ENCODE peak calls at places on chromosome 20, in seven cellular contexts. K is CD4-positive, alpha-beta memory T cell; I is caudate nucleus; M is tibial artery; Q is right cardiac atrium; L is dorsolateral prefrontal cortex; T is CD4-positive, CD25-positive, alpha-beta regulatory T cell. N is an unnamed sample.

GRCh38 chr20:48932375-48932941 is 10.9 kb downstream of the ARFGEF2 start:
- DNase-seq in Q (no peak), I (no peak), L (no peak), M (no peak), K (no peak), T (no peak), N (no peak)

GRCh38 chr20:63639093-63639860 is 12.4 kb upstream of the GMEB2 start:
- DNase-seq in L (no peak), T (peak), M (no peak), Q (peak), K (peak), I (no peak), N (peak)

GRCh38 chr20:63350196-63350595 is 11.0 kb downstream of the CHRNA4 start:
- DNase-seq in Q (peak), K (no peak), M (no peak), T (no peak), L (no peak), I (no peak), N (no peak)

GRCh38 chr20:19737025-19737424 is 21.0 kb upstream of the RIN2 start:
- DNase-seq in T (no peak), I (no peak), M (no peak), K (no peak), L (no peak), Q (no peak), N (no peak)

GRCh38 chr20:37379967-37380828 is 34.3 kb downstream of the SRC start:
- DNase-seq in I (no peak), K (no peak), Q (no peak), L (no peak), M (no peak), T (no peak), N (no peak)

GRCh38 chr20:63252157-63252780 is 2.0 kb downstream of the NKAIN4 start:
- DNase-seq in L (peak), K (no peak), Q (no peak), T (no peak), M (no peak), I (no peak), N (no peak)

GRCh38 chr20:15890358-15890982 is 682.8 kb downstream of the KIF16B start:
- DNase-seq in Q (no peak), L (no peak), M (no peak), T (no peak), I (no peak), K (no peak), N (no peak)

GRCh38 chr20:973785-974194 is 28.3 kb downstream of the RSPO4 start:
- DNase-seq in T (peak), I (no peak), K (peak), Q (no peak), L (no peak), M (no peak), N (no peak)

GRCh38 chr20:55253765-55254164 is 751.6 kb downstream of the CBLN4 start:
- DNase-seq in L (no peak), I (no peak), T (no peak), Q (no peak), M (no peak), K (no peak), N (no peak)

GRCh38 chr20:44748005-44748370 is 2.3 kb downstream of the KCNK15 start:
- DNase-seq in K (no peak), L (no peak), Q (no peak), M (no peak), T (no peak), I (no peak), N (no peak)

GRCh38 chr20:24149175-24149574 is 160.6 kb upstream of the GGTLC1 start:
- DNase-seq in M (no peak), Q (no peak), I (no peak), L (no peak), K (no peak), T (no peak), N (no peak)

GRCh38 chr20:48148916-48149672 is 363.8 kb upstream of the SULF2 start:
- DNase-seq in T (no peak), K (no peak), L (no peak), Q (no peak), M (no peak), I (no peak), N (no peak)

GRCh38 chr20:62358171-62358719 is 8.9 kb downstream of the LAMA5 start:
- DNase-seq in K (no peak), M (peak), Q (peak), T (no peak), I (no peak), L (no peak), N (no peak)

GRCh38 chr20:25066386-25066785 is 8.4 kb upstream of the ACSS1 start:
- DNase-seq in I (no peak), T (no peak), M (peak), L (no peak), K (no peak), Q (no peak), N (no peak)

GRCh38 chr20:37989601-37990001 is 43.7 kb downstream of the TTI1 start:
- DNase-seq in I (no peak), M (no peak), L (no peak), Q (no peak), K (no peak), T (no peak), N (no peak)

GRCh38 chr20:34105978-34106675 is 5.9 kb downstream of the EIF2S2 start:
- DNase-seq in T (no peak), M (no peak), L (no peak), I (no peak), Q (no peak), K (no peak), N (no peak)

DNA sequence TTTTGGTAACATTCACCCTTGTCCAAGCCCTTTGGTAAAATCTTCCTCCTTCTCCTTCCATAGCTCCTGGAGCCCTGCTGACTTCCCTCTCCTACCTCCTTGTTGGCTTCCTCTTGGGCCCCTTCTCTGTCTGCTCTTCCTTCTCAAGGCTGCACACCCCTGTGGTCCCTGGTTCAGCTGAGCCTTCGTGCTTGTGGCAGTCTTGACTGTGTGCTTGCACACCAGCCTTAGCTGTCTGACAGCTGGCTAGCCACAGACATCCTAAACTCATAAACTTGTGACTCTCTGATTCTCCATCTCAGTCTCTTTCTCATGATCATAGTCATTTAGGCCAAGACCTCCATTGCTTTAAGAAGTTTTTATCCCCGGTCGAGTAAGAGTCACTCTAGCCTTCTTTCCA is 37.1 kb downstream of the DHX35 start:
- DNase-seq in L (no peak), M (no peak), T (no peak), I (no peak), Q (no peak), K (no peak), N (no peak)
- H3K27ac ChIP-seq in L (no peak), M (no peak), T (no peak), I (no peak), Q (no peak), K (no peak), N (no peak)

DNA sequence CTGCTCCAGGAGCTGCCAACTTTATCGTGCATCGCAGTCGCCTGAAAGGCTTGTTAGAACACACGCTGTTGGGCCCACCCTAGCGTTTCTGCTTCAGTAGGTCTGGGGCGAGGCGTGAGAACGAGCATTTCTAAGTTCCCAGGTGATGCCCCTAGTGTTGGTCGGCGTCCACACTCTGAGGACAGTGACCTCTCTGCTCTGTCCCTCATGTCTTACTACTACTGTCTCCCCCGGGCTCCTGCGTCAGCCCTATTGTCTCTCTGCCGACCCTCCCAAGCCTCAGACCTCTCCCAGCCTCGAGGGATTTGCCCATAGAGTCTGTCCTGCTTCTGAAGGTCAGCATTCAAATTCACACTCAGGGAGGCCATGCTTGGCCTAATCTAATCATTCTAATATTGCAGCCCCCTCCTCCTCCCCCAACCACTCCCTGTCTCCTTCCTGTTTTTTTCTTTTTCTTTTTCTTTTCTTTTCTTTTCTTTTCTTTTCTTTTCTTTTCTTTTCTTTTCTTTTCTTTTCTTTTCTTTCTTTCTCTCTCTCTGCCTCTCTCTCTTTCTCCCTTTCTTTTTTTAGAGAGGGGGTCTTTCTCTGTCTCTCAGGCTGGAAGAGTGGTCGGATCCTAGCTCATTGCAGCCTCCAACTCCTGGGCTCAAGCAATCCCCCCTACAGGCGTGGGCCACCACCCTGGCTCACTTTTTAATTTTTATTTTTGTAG is 873 bp upstream of the ZFP64 start:
- DNase-seq in M (no peak), K (no peak), T (no peak), Q (no peak), I (no peak), L (no peak), N (no peak)
- H3K27ac ChIP-seq in M (peak), K (peak), T (peak), Q (peak), I (peak), L (peak), N (peak)

DNA sequence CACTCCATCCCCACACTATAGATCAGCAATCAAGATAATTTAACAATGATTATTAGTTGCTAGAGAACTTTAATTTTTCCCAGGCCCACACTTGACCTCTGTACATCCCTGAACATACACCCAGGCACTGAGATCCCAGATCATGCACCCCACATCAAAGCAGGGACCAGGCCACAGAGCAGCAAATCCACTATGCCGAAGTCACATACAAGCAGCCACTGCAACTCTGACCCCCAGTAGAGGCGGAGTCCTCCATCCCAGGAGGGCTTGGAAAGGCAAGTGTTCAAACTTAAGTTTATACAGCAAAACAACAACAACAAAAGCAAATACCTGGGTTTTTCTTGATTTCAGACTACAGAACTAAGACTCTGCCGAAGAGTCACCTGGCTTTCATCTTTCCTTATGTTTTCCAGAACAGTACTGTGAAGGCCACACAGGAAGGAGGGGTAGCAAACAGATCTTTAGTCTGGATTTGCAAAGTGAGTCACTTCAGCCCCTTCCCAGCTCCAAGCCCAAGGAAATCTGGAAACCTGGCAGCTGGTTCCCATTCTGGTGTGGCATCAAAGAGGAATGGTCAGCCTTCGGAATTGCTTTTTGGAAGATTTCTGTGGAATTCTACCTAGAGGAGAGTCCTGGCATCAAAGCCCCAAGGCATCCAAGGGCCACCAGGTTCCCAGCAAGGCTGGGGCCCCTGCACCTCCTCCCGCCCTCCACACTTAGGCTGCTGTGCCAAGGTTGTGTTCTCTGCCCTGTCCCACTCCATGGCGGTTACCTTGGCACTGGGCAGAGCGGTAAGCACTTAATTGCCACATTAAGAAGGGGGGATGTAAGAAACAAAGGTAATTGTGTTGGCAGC is 7.3 kb downstream of the JAG1 start:
- DNase-seq in I (no peak), T (no peak), M (no peak), L (no peak), Q (no peak), K (no peak), N (no peak)
- H3K27ac ChIP-seq in I (peak), T (no peak), M (peak), L (peak), Q (peak), K (no peak), N (no peak)

DNA sequence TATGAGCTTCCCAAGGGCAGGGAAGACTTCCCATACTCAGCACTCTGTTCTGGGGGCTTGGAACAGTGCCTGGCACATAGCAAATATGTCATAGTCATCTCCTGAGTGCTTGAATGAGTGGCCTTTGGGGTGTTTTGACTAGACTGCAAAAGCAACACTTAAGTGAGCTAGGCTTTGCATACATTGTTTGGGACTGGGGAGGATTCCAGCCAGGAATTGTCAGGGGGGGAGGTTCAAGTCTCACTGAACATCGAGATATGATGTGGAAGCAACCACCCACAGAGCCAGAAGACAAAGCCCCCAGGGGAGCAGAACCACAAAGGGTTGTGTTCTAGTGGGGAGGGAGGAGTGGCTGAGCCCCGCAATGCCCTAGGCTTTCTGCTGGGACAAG is 98.4 kb downstream of the SYCP2 start:
- DNase-seq in M (no peak), Q (no peak), T (no peak), L (no peak), K (no peak), I (no peak), N (no peak)
- H3K27ac ChIP-seq in M (no peak), Q (peak), T (no peak), L (peak), K (no peak), I (no peak), N (no peak)

GRCh38 chr20:59044796-59045195 is 2.2 kb upstream of the PRELID3B start:
- DNase-seq in M (no peak), K (no peak), T (no peak), L (no peak), Q (no peak), I (no peak), N (no peak)

GRCh38 chr20:59042796-59043621 is 423 bp upstream of the PRELID3B start:
- DNase-seq in M (peak), Q (peak), I (peak), T (peak), K (peak), L (peak), N (peak)

GRCh38 chr20:59044295-59044694 is 1.7 kb upstream of the PRELID3B start:
- DNase-seq in T (no peak), I (no peak), K (no peak), Q (no peak), M (no peak), L (no peak), N (no peak)

GRCh38 chr20:59042151-59042795 is at the start of gene PRELID3B:
- DNase-seq in T (no peak), I (no peak), M (peak), Q (peak), K (peak), L (no peak), N (no peak)

GRCh38 chr20:59043698-59044097 is 1.1 kb upstream of the PRELID3B start:
- DNase-seq in K (no peak), Q (no peak), L (no peak), T (no peak), M (no peak), I (no peak), N (no peak)
- H3K27ac ChIP-seq in K (peak), Q (peak), L (peak), T (peak), M (no peak), I (no peak), N (peak)

GRCh38 chr20:51639206-51639832 is 96.8 kb upstream of the NFATC2 start:
- DNase-seq in M (peak), Q (peak), K (peak), T (peak), L (peak), I (no peak), N (peak)
- H3K27ac ChIP-seq in M (no peak), Q (no peak), K (no peak), T (no peak), L (no peak), I (no peak), N (no peak)

N was measured in CD8-positive, alpha-beta memory T cell.